ENCODE peak calls at places on chromosomes 12 and 14, in six cellular contexts. B is CD4-positive, CD25-positive, alpha-beta regulatory T cell; O is MM.1S; R is GM23248; S is RWPE2; A is substantia nigra. L is an unnamed sample.

GRCh38 chr12:53940448-53941014 is 1.9 kb downstream of the HOXC13 start:
- DNase-seq in B (no peak), O (no peak), R (no peak), S (no peak), A (no peak), L (no peak)

GRCh38 chr14:80678436-80678835 is 263.1 kb downstream of the CEP128 start:
- DNase-seq in B (no peak), O (no peak), R (peak; percentile 1), S (no peak), A (no peak), L (no peak)

GRCh38 chr12:132788375-132789098 is 26.9 kb upstream of the ANKLE2 start:
- DNase-seq in B (no peak), O (no peak), R (peak; percentile 44), S (no peak), A (no peak), L (no peak)

GRCh38 chr12:122942609-122943008 is 23.7 kb downstream of the ABCB9 start:
- DNase-seq in B (no peak), O (no peak), R (no peak), S (no peak), A (no peak), L (no peak)

GRCh38 chr14:102029956-102030355 is 56.9 kb downstream of the HSP90AA1 start:
- DNase-seq in B (no peak), O (no peak), R (peak; percentile 52), S (no peak), A (no peak), L (no peak)

GRCh38 chr14:45073480-45073879 is 10.4 kb upstream of the PRPF39 start:
- DNase-seq in B (no peak), O (no peak), R (no peak), S (no peak), A (no peak), L (no peak)

GRCh38 chr14:105092124-105092911 is 27.1 kb upstream of the GPR132 start:
- DNase-seq in B (no peak), O (no peak), R (peak; percentile 61), S (peak; percentile 75), A (no peak), L (no peak)

GRCh38 chr12:5556033-5556614 is 124.2 kb downstream of the NTF3 start:
- DNase-seq in B (no peak), O (no peak), R (no peak), S (no peak), A (no peak), L (peak; percentile 37)

GRCh38 chr12:16984484-16984883 is 378.5 kb upstream of the LMO3 start:
- DNase-seq in B (no peak), O (peak; percentile 71), R (no peak), S (no peak), A (no peak), L (no peak)

DNA sequence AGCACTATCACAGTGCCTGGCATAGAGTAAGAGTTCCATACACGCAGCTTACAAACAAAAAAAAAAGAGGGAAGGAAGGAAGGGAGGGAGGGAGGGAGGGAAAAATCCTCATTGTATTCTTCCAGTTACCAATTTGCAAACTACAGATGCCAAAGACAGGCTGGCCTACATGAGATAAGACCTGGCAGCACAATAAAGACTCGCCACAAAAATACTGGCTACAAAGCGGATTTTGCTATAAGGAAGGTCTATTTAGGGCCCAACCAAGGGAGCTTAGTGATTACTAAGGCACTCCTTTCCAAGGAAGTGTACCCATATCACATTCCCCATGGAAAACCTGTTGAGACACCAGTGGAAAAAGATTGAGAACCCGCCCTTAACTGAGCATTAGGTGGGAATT is 50.3 kb downstream of the PHLDA1 start:
- DNase-seq in B (no peak), O (no peak), R (no peak), S (no peak), A (no peak), L (no peak)
- H3K27ac ChIP-seq in B (no peak overlapping the region), O (no peak overlapping the region), R (no peak overlapping the region), S (no peak overlapping the region), A (no peak overlapping the region), L (no peak overlapping the region)

GRCh38 chr12:8698132-8698829 is 490 bp downstream of the RIMKLB start:
- DNase-seq in B (peak; percentile 25), O (no peak), R (peak; percentile 86), S (no peak), A (no peak), L (no peak)

GRCh38 chr12:8697476-8698131 is at the start of gene RIMKLB:
- DNase-seq in B (peak; percentile 70), O (peak; percentile 75), R (peak; percentile 92), S (peak; percentile 58), A (peak; percentile 66), L (peak; percentile 84)

GRCh38 chr12:8698830-8699330 is 1.1 kb downstream of the RIMKLB start:
- DNase-seq in B (no peak), O (no peak), R (peak; percentile 61), S (no peak), A (no peak), L (no peak)

GRCh38 chr12:8699714-8700113 is 1.9 kb downstream of the RIMKLB start:
- DNase-seq in B (no peak), O (no peak), R (no peak), S (no peak), A (no peak), L (no peak)

DNA sequence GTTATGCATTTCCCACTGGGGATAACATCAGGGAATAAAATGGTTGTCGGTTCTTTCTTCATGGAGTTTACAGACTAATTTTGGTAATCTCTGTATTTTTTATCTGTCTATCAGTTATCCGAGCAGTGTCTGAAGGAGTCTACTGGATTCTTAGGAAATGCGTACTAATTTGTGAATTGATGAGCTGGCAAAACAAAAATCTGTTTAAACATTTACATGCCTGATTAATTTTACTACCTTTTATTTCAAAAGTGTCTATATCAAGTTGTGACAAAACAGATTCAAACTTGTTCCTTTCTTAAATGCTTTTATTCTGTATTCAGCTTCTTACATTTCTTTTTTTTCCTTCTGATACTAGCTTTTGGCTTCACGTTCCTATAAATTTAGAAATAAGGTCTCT is 4.4 kb downstream of the RIMKLB start:
- DNase-seq in B (no peak), O (no peak), R (no peak), S (no peak), A (no peak), L (no peak)
- H3K27ac ChIP-seq in B (no peak overlapping the region), O (no peak overlapping the region), R (no peak overlapping the region), S (no peak overlapping the region), A (no peak overlapping the region), L (no peak overlapping the region)

GRCh38 chr12:9730011-9730410 is 2.9 kb downstream of the CLECL1 start:
- DNase-seq in B (no peak), O (no peak), R (no peak), S (no peak), A (no peak), L (no peak)
- H3K27ac ChIP-seq in B (no peak overlapping the region), O (no peak overlapping the region), R (no peak overlapping the region), S (no peak overlapping the region), A (no peak overlapping the region), L (no peak overlapping the region)

DNA sequence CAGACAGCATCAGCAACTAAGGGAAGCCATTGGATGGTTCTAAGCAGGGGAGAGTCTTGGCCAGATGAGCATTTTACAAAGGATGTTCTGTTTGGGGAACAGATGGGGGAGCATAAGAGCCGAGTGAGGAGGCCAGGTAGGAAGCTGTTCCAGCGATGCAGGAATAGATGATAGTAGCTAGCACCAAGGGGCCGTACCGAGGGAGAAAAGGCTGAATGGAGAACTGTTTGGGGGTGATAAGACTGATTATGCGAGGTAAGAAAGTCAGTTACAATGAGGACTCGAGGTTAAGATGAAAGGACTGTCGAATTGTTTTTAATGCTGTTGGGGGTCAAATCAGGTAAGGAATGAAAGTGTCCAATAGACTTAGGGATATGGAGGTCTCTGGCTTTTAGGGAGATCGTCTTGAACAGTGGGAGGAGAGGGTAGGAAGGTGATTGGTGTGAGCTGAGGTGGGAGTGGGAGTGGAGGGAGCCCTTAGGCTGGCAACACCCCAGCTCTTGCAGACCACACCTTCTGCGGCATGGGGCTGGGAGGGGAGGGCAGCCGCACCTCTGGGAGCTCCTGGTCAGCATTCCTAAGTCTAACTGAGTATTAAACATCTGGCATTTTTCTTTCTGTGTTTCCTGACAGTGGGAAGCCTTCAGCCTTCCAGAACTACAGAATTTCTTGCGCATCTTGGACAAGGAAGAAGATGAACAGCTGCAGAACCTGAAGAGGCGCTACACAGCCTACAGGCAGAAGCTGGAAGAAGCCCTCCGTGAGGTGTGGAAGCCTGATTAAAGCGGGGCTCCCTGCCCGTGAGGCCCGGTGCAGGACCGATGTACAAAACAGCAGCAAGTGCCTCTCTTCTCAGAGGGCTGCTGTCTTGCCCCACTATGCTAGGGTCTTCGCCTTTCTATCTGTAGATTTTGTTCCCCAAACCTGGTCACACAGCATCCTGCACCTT is 64.8 kb downstream of the GNS start:
- DNase-seq in B (no peak), O (no peak), R (no peak), S (no peak), A (no peak), L (no peak)
- H3K27ac ChIP-seq in B (peak overlapping the region; percentile 5), O (no peak overlapping the region), R (no peak overlapping the region), S (no peak overlapping the region), A (no peak overlapping the region), L (no peak overlapping the region)

GRCh38 chr14:103187911-103188310 is 64.7 kb downstream of the TNFAIP2 start:
- DNase-seq in B (no peak), O (no peak), R (no peak), S (no peak), A (no peak), L (no peak)

GRCh38 chr14:103184046-103184445 is 60.8 kb downstream of the TNFAIP2 start:
- DNase-seq in B (no peak), O (no peak), R (no peak), S (no peak), A (no peak), L (no peak)

GRCh38 chr14:103186894-103187586 is 63.8 kb downstream of the TNFAIP2 start:
- DNase-seq in B (no peak), O (no peak), R (no peak), S (no peak), A (no peak), L (no peak)

GRCh38 chr14:103185051-103186027 is 62.1 kb downstream of the TNFAIP2 start:
- DNase-seq in B (peak; percentile 37), O (peak; percentile 17), R (peak; percentile 49), S (no peak), A (no peak), L (no peak)

GRCh38 chr14:103186241-103186835 is 63.1 kb downstream of the TNFAIP2 start:
- DNase-seq in B (no peak), O (no peak), R (no peak), S (no peak), A (no peak), L (no peak)
- H3K27ac ChIP-seq in B (no peak overlapping the region), O (no peak overlapping the region), R (no peak overlapping the region), S (peak overlapping the region; percentile 50), A (no peak overlapping the region), L (no peak overlapping the region)

DNA sequence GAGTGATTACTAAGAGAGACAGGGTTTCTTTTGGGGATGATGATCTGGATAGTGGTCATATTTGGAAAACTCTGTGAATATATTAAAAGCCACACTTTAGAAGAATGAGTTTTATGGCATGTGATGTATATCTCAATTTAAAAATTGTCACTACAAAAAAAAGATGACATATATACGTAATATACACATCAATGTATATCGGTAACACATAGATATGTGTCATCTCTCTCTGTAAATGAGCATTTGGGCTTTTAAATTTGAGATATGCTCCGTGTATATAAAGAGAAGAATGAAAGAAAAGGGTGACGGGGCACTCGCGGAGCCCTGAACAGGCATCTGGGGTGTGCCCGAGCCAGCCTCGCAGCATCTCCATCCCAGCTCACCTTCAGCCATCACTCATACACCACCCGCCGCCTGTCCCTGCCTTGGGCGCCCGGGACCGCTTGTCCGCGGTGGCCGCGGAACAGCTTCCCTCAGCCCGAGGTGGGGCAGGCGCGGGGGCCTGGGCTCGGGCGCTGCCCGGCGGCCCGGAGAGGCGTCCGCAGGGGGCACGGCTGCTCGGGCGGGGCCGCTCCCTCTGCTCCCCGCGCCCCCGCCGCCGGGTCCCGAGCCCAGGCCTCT is 592 bp downstream of the SLC41A2 start:
- DNase-seq in B (peak; percentile 28), O (peak; percentile 39), R (peak; percentile 55), S (no peak), A (peak; percentile 21), L (no peak)
- H3K27ac ChIP-seq in B (peak overlapping the region; percentile 14), O (peak overlapping the region; percentile 60), R (peak overlapping the region; percentile 85), S (peak overlapping the region; percentile 33), A (no peak overlapping the region), L (no peak overlapping the region)